ENCODE peak calls at places on chromosomes 1 and 21, in nine cellular contexts. J is memory B cell, E is LoVo, O is activated T-cell treated with anti-CD3 and anti-CD28 coated beads for 48 hours, X is left colon, W is A549, F is esophagus squamous epithelium, I is GM04504, Q is GM23338. M is an unnamed sample.

GRCh38 chr1:163347106-163347505 is 25.4 kb downstream of the NUF2 start:
- DNase-seq in X (no peak), E (no peak), I (no peak), Q (no peak), W (no peak), J (no peak), O (no peak), F (no peak), M (no peak)

GRCh38 chr1:36139521-36139920 is 9.8 kb downstream of the TRAPPC3 start:
- DNase-seq in X (no peak), I (no peak), E (no peak), Q (no peak), F (no peak), O (no peak), J (no peak), W (no peak), M (no peak)

GRCh38 chr1:26535201-26535600 is 5.6 kb downstream of the RPS6KA1 start:
- DNase-seq in Q (no peak), X (peak), F (no peak), I (no peak), O (no peak), W (no peak), E (no peak), J (no peak), M (no peak)

GRCh38 chr1:65065535-65066378 is 82.2 kb upstream of the AK4 start:
- DNase-seq in Q (peak), F (no peak), E (no peak), I (no peak), X (peak), W (peak), J (no peak), O (no peak), M (no peak)

GRCh38 chr21:41350436-41351155 is 11.2 kb upstream of the MX2 start:
- DNase-seq in W (no peak), X (no peak), E (no peak), O (no peak), F (no peak), I (no peak), J (no peak), Q (no peak), M (no peak)

GRCh38 chr21:35226960-35227741 is 178.0 kb upstream of the RUNX1 start:
- DNase-seq in E (no peak), Q (no peak), I (no peak), O (no peak), W (no peak), J (peak), F (no peak), X (no peak), M (no peak)

GRCh38 chr1:189374816-189375215 is 1102.8 kb downstream of the BRINP3 start:
- DNase-seq in X (no peak), J (no peak), Q (no peak), I (no peak), W (no peak), O (no peak), E (no peak), F (no peak), M (no peak)

GRCh38 chr1:215114154-215114933 is 31.8 kb downstream of the KCNK2 start:
- DNase-seq in I (peak), Q (no peak), O (no peak), E (peak), W (no peak), J (no peak), F (no peak), X (no peak), M (peak)

GRCh38 chr1:61638296-61638695 is 86.6 kb downstream of the TM2D1 start:
- DNase-seq in F (no peak), O (no peak), W (no peak), X (no peak), Q (no peak), E (no peak), I (peak), J (no peak), M (peak)